ENCODE peak calls at places on chromosome 14, in six cellular contexts. H, J, Y, E, S and O are unnamed samples.

GRCh38 chr14:53946071-53946403 is 10.6 kb downstream of the BMP4 start:
- DNase-seq in J (no peak), E (no peak), Y (no peak), H (no peak), S (no peak), O (no peak)

GRCh38 chr14:97458302-97459137 is 661.3 kb downstream of the VRK1 start:
- DNase-seq in J (no peak), S (peak; percentile 17), H (peak; percentile 68), E (peak; percentile 75), Y (no peak), O (no peak)

GRCh38 chr14:52351191-52351560 is 37.1 kb downstream of the PTGER2 start:
- DNase-seq in H (no peak), E (no peak), Y (no peak), J (no peak), S (no peak), O (no peak)

GRCh38 chr14:94593749-94594431 is 12.7 kb downstream of the SERPINA5 start:
- DNase-seq in S (no peak), J (no peak), Y (no peak), H (no peak), E (no peak), O (no peak)

GRCh38 chr14:20516921-20517320 is 11.6 kb downstream of the RNASE10 start:
- DNase-seq in J (no peak), S (no peak), Y (no peak), H (no peak), E (no peak), O (no peak)

GRCh38 chr14:76768201-76768656 is 7.0 kb downstream of the VASH1 start:
- DNase-seq in J (peak; percentile 21), S (no peak), E (peak; percentile 74), H (peak; percentile 76), Y (no peak), O (no peak)

GRCh38 chr14:28157887-28158791 is 608.4 kb upstream of the FOXG1 start:
- DNase-seq in J (no peak), E (no peak), Y (no peak), S (no peak), H (no peak), O (no peak)

GRCh38 chr14:79597561-79597960 is 613.7 kb downstream of the DIO2 start:
- DNase-seq in E (no peak), Y (no peak), S (no peak), H (no peak), J (no peak), O (no peak)

GRCh38 chr14:42224053-42224888 is 617.6 kb downstream of the LRFN5 start:
- DNase-seq in J (peak; percentile 25), S (peak; percentile 68), E (peak; percentile 59), H (no peak), Y (peak; percentile 86), O (peak; percentile 58)